ENCODE peak calls at places on chromosome 13, in nine cellular contexts. V is progenitor cell of endocrine pancreas, C is Peyer's patch, D is GM20000, L is stromal cell of bone marrow, S is WERI-Rb-1, W is NT2/D1, B is NCI-H2171 treated with DMSO at 0.1 percent for 48 hours, K is mesenteric fat pad. A is an unnamed sample.

GRCh38 chr13:19818223-19818842 is 35.6 kb upstream of the PSPC1 start:
- DNase-seq in V (peak), C (peak), D (no peak), L (no peak), S (peak), W (peak), B (no peak), K (peak), A (peak)

GRCh38 chr13:94548382-94549240 is 47.3 kb downstream of the TGDS start:
- DNase-seq in V (no peak), C (peak), D (peak), L (peak), S (peak), W (peak), B (peak), K (no peak), A (no peak)

GRCh38 chr13:40096357-40096911 is 441.0 kb downstream of the COG6 start:
- DNase-seq in V (no peak), C (peak), D (no peak), L (no peak), S (no peak), W (no peak), B (peak), K (no peak), A (no peak)

GRCh38 chr13:76783798-76784197 is 102.4 kb downstream of the KCTD12 start:
- DNase-seq in V (no peak), C (no peak), D (no peak), L (no peak), S (no peak), W (no peak), B (peak), K (no peak), A (no peak)

GRCh38 chr13:33111414-33112110 is 95.3 kb downstream of the KL start:
- DNase-seq in V (no peak), C (no peak), D (no peak), L (no peak), S (no peak), W (no peak), B (no peak), K (no peak), A (no peak)

GRCh38 chr13:113351514-113352026 is 12.4 kb downstream of the GRTP1 start:
- DNase-seq in V (no peak), C (no peak), D (no peak), L (no peak), S (no peak), W (no peak), B (no peak), K (no peak), A (no peak)

GRCh38 chr13:29195459-29195858 is 375.3 kb downstream of the MTUS2 start:
- DNase-seq in V (no peak), C (no peak), D (no peak), L (no peak), S (no peak), W (no peak), B (no peak), K (no peak), A (peak)

GRCh38 chr13:24727731-24728601 is 36.0 kb upstream of the RNF17 start:
- DNase-seq in V (no peak), C (peak), D (peak), L (peak), S (peak), W (peak), B (peak), K (peak), A (peak)

GRCh38 chr13:107518292-107518691 is 697.0 kb downstream of the LIG4 start:
- DNase-seq in V (no peak), C (no peak), D (no peak), L (no peak), S (no peak), W (no peak), B (no peak), K (no peak), A (no peak)

GRCh38 chr13:113926301-113926761 is 47.5 kb downstream of the C13orf46 start:
- DNase-seq in V (no peak), C (peak), D (no peak), L (peak), S (peak), W (no peak), B (no peak), K (peak), A (no peak)

A was measured in GM06990.